ENCODE peak calls at places on chromosomes 6 and 20, in nine cellular contexts. P is right lobe of liver; H is OCI-LY7; I is pancreas; K is neuronal stem cell; R is naive thymus-derived CD4-positive, alpha-beta T cell; A is tibial artery; N is IMR-90; D is CD4-positive, CD25-positive, alpha-beta regulatory T cell. G is an unnamed sample.

GRCh38 chr6:21653902-21654301 is 60.4 kb downstream of the SOX4 start:
- DNase-seq in P (no peak), H (no peak), I (no peak), K (no peak), R (no peak), A (no peak), N (no peak), D (no peak), G (no peak)

GRCh38 chr6:84921891-84922290 is 157.5 kb upstream of the TBX18 start:
- DNase-seq in P (no peak), H (no peak), I (no peak), K (no peak), R (no peak), A (no peak), N (no peak), D (no peak), G (no peak)

GRCh38 chr6:37435373-37435772 is 2.4 kb downstream of the CMTR1 start:
- DNase-seq in P (no peak), H (no peak), I (no peak), K (no peak), R (no peak), A (no peak), N (no peak), D (no peak), G (no peak)

GRCh38 chr20:50366270-50367103 is 143.7 kb upstream of the PTPN1 start:
- DNase-seq in P (peak; percentile 81), H (no peak), I (peak; percentile 85), K (no peak), R (peak; percentile 46), A (peak; percentile 60), N (peak; percentile 75), D (no peak), G (no peak)

GRCh38 chr6:151475653-151476523 is 17.9 kb upstream of the CCDC170 start:
- DNase-seq in P (no peak), H (peak; percentile 68), I (peak; percentile 38), K (no peak), R (peak; percentile 53), A (no peak), N (peak; percentile 59), D (peak; percentile 54), G (no peak)

GRCh38 chr20:24838551-24839530 is 110.2 kb upstream of the CST7 start:
- DNase-seq in P (no peak), H (no peak), I (no peak), K (no peak), R (no peak), A (no peak), N (peak; percentile 12), D (no peak), G (no peak)

GRCh38 chr6:170456334-170456733 is 96.8 kb downstream of the PSMB1 start:
- DNase-seq in P (no peak), H (no peak), I (no peak), K (no peak), R (no peak), A (no peak), N (no peak), D (no peak), G (no peak)

GRCh38 chr20:46160661-46161060 is 42.5 kb downstream of the CD40 start:
- DNase-seq in P (no peak), H (no peak), I (no peak), K (no peak), R (no peak), A (no peak), N (no peak), D (no peak), G (no peak)

GRCh38 chr20:53503517-53503919 is 90.1 kb downstream of the ZNF217 start:
- DNase-seq in P (no peak), H (no peak), I (no peak), K (no peak), R (no peak), A (no peak), N (no peak), D (no peak), G (no peak)
- H3K4me3 ChIP-seq in P (no peak overlapping the region), H (no peak overlapping the region), I (no peak overlapping the region), K (no peak overlapping the region), R (no peak overlapping the region), A (no peak overlapping the region), N (no peak overlapping the region), D (no peak overlapping the region), G (no peak overlapping the region)

GRCh38 chr20:34075647-34076046 is 36.4 kb downstream of the EIF2S2 start:
- DNase-seq in P (no peak), H (no peak), I (no peak), K (no peak), R (no peak), A (no peak), N (no peak), D (no peak), G (no peak)

GRCh38 chr20:34070079-34070439 is 42.0 kb downstream of the EIF2S2 start:
- DNase-seq in P (no peak), H (no peak), I (no peak), K (no peak), R (no peak), A (no peak), N (no peak), D (no peak), G (no peak)

GRCh38 chr20:34072076-34072475 is 40.0 kb downstream of the EIF2S2 start:
- DNase-seq in P (no peak), H (no peak), I (no peak), K (no peak), R (no peak), A (no peak), N (no peak), D (no peak), G (no peak)

GRCh38 chr20:34074101-34074760 is 37.8 kb downstream of the EIF2S2 start:
- DNase-seq in P (no peak), H (no peak), I (no peak), K (no peak), R (no peak), A (no peak), N (peak; percentile 37), D (no peak), G (no peak)

DNA sequence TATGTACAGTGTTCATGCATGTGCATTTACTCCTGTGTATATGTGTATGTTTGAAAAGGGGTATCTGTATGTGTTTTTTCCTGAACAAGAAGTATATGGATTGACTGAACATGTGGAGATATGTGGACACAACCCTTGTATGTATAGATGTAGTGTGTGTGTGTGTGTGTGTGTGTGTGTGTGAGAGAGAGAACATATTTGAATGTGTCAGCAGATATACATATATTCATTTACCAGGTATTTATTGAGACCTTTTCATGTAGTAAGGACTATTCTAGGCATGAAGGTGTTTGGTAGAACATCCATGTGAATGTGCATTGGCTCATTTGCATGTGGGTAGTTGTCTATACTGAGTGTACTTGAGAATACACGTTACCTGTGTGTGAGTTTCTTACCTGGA is 39.3 kb downstream of the EIF2S2 start:
- DNase-seq in P (no peak), H (no peak), I (no peak), K (no peak), R (no peak), A (no peak), N (no peak), D (no peak), G (no peak)
- H3K27ac ChIP-seq in P (no peak overlapping the region), H (no peak overlapping the region), I (no peak overlapping the region), K (no peak overlapping the region), R (no peak overlapping the region), A (no peak overlapping the region), N (no peak overlapping the region), D (no peak overlapping the region), G (no peak overlapping the region)

GRCh38 chr6:68695403-68695802 is 60.3 kb downstream of the ADGRB3 start:
- DNase-seq in P (no peak), H (no peak), I (no peak), K (no peak), R (no peak), A (no peak), N (no peak), D (no peak), G (no peak)
- H3K4me3 ChIP-seq in P (no peak overlapping the region), H (no peak overlapping the region), I (no peak overlapping the region), K (no peak overlapping the region), R (no peak overlapping the region), A (no peak overlapping the region), N (no peak overlapping the region), D (no peak overlapping the region), G (no peak overlapping the region)

GRCh38 chr6:130105996-130106704 is 87.8 kb downstream of the L3MBTL3 start:
- DNase-seq in P (no peak), H (no peak), I (no peak), K (no peak), R (no peak), A (no peak), N (no peak), D (no peak), G (no peak)
- H3K27ac ChIP-seq in P (no peak overlapping the region), H (no peak overlapping the region), I (no peak overlapping the region), K (no peak overlapping the region), R (no peak overlapping the region), A (no peak overlapping the region), N (no peak overlapping the region), D (no peak overlapping the region), G (no peak overlapping the region)

GRCh38 chr6:14239097-14239496 is 121.5 kb downstream of the CD83 start:
- DNase-seq in P (no peak), H (no peak), I (no peak), K (no peak), R (no peak), A (no peak), N (no peak), D (no peak), G (no peak)
- H3K4me3 ChIP-seq in P (no peak overlapping the region), H (no peak overlapping the region), I (no peak overlapping the region), K (no peak overlapping the region), R (no peak overlapping the region), A (no peak overlapping the region), N (no peak overlapping the region), D (no peak overlapping the region), G (no peak overlapping the region)

GRCh38 chr6:150203378-150203777 is 60.5 kb downstream of the PPP1R14C start:
- DNase-seq in P (no peak), H (no peak), I (no peak), K (no peak), R (no peak), A (no peak), N (no peak), D (no peak), G (no peak)
- H3K27ac ChIP-seq in P (no peak overlapping the region), H (no peak overlapping the region), I (no peak overlapping the region), K (no peak overlapping the region), R (no peak overlapping the region), A (no peak overlapping the region), N (no peak overlapping the region), D (no peak overlapping the region), G (no peak overlapping the region)